ENCODE peak calls at places on chromosome 3, in seven cellular contexts. W, N, R, U, P, E and S are unnamed samples.

GRCh38 chr3:58880182-58880581 is 169.6 kb downstream of the CFAP20DC start:
- DNase-seq in W (no peak), N (no peak), R (no peak), U (no peak), P (no peak), E (no peak), S (no peak)

GRCh38 chr3:4061854-4062360 is 241.3 kb upstream of the SETMAR start:
- DNase-seq in W (no peak), N (no peak), R (no peak), U (no peak), P (no peak), E (no peak), S (no peak)

GRCh38 chr3:83842511-83842910 is 1116.3 kb upstream of the CADM2 start:
- DNase-seq in W (no peak), N (no peak), R (no peak), U (no peak), P (no peak), E (no peak), S (no peak)

GRCh38 chr3:194166682-194167479 is 30.9 kb downstream of the HES1 start:
- DNase-seq in W (peak), N (no peak), R (no peak), U (no peak), P (peak), E (no peak), S (peak)

GRCh38 chr3:152961323-152961722 is 126.4 kb downstream of the P2RY1 start:
- DNase-seq in W (peak), N (no peak), R (no peak), U (no peak), P (no peak), E (no peak), S (no peak)

GRCh38 chr3:186849392-186849975 is 7.0 kb downstream of the ADIPOQ start:
- DNase-seq in W (peak), N (no peak), R (no peak), U (no peak), P (no peak), E (no peak), S (no peak)

GRCh38 chr3:105195260-105195659 is 171.4 kb upstream of the ALCAM start:
- DNase-seq in W (no peak), N (no peak), R (no peak), U (no peak), P (no peak), E (no peak), S (no peak)

GRCh38 chr3:1214928-1215327 is 122.1 kb downstream of the CNTN6 start:
- DNase-seq in W (no peak), N (no peak), R (no peak), U (no peak), P (no peak), E (no peak), S (no peak)

GRCh38 chr3:67635257-67635656 is 19.2 kb downstream of the SUCLG2 start:
- DNase-seq in W (no peak), N (no peak), R (no peak), U (no peak), P (no peak), E (no peak), S (no peak)

GRCh38 chr3:66480666-66481065 is 20.2 kb downstream of the LRIG1 start:
- DNase-seq in W (no peak), N (no peak), R (no peak), U (no peak), P (no peak), E (no peak), S (no peak)

GRCh38 chr3:170534232-170534631 is 51.6 kb downstream of the SLC7A14 start:
- DNase-seq in W (no peak), N (no peak), R (no peak), U (no peak), P (no peak), E (no peak), S (no peak)

GRCh38 chr3:135805752-135806151 is 159.8 kb upstream of the PPP2R3A start:
- DNase-seq in W (no peak), N (no peak), R (no peak), U (no peak), P (no peak), E (no peak), S (no peak)

GRCh38 chr3:122515020-122515468 is 305 bp upstream of the KPNA1 start:
- DNase-seq in W (no peak), N (no peak), R (no peak), U (no peak), P (no peak), E (no peak), S (no peak)
- H3K27ac ChIP-seq in W (peak), N (no peak), R (peak), U (no peak), P (no peak), E (peak), S (peak)

GRCh38 chr3:129619726-129620162 is 13.3 kb upstream of the PLXND1 start:
- DNase-seq in W (no peak), N (no peak), R (no peak), U (no peak), P (peak), E (no peak), S (peak)
- H3K27ac ChIP-seq in W (no peak), N (no peak), R (peak), U (no peak), P (peak), E (no peak), S (peak)

GRCh38 chr3:31752305-31753049 is 219.8 kb downstream of the STT3B start:
- DNase-seq in W (no peak), N (no peak), R (no peak), U (no peak), P (no peak), E (no peak), S (no peak)
- H3K27ac ChIP-seq in W (no peak), N (no peak), R (no peak), U (no peak), P (no peak), E (no peak), S (no peak)

GRCh38 chr3:30613135-30613825 is 6.9 kb downstream of the TGFBR2 start:
- DNase-seq in W (no peak), N (no peak), R (no peak), U (no peak), P (no peak), E (no peak), S (no peak)

GRCh38 chr3:30610702-30611410 is 4.5 kb downstream of the TGFBR2 start:
- DNase-seq in W (no peak), N (no peak), R (no peak), U (no peak), P (no peak), E (no peak), S (no peak)

GRCh38 chr3:30609930-30610701 is 3.7 kb downstream of the TGFBR2 start:
- DNase-seq in W (no peak), N (no peak), R (no peak), U (no peak), P (no peak), E (no peak), S (no peak)

GRCh38 chr3:30612422-30613134 is 6.2 kb downstream of the TGFBR2 start:
- DNase-seq in W (no peak), N (no peak), R (no peak), U (no peak), P (no peak), E (no peak), S (no peak)

GRCh38 chr3:30611613-30612421 is 5.4 kb downstream of the TGFBR2 start:
- DNase-seq in W (no peak), N (no peak), R (no peak), U (no peak), P (no peak), E (no peak), S (no peak)
- H3K27ac ChIP-seq in W (no peak), N (no peak), R (peak), U (peak), P (peak), E (no peak), S (no peak)

GRCh38 chr3:195809796-195810454 is 1.8 kb downstream of the MUC4 start:
- DNase-seq in W (no peak), N (no peak), R (no peak), U (no peak), P (no peak), E (no peak), S (no peak)
- H3K27ac ChIP-seq in W (no peak), N (no peak), R (no peak), U (no peak), P (no peak), E (no peak), S (no peak)

GRCh38 chr3:189981668-189982067 is 139.0 kb downstream of the P3H2 start:
- DNase-seq in W (no peak), N (no peak), R (no peak), U (no peak), P (no peak), E (no peak), S (peak)

GRCh38 chr3:189974372-189974771 is 146.3 kb downstream of the P3H2 start:
- DNase-seq in W (no peak), N (no peak), R (no peak), U (no peak), P (no peak), E (no peak), S (no peak)

GRCh38 chr3:189975376-189975990 is 145.2 kb downstream of the P3H2 start:
- DNase-seq in W (no peak), N (no peak), R (no peak), U (no peak), P (no peak), E (no peak), S (no peak)

GRCh38 chr3:189978753-189979152 is 141.9 kb downstream of the P3H2 start:
- DNase-seq in W (no peak), N (no peak), R (no peak), U (no peak), P (no peak), E (no peak), S (no peak)

DNA sequence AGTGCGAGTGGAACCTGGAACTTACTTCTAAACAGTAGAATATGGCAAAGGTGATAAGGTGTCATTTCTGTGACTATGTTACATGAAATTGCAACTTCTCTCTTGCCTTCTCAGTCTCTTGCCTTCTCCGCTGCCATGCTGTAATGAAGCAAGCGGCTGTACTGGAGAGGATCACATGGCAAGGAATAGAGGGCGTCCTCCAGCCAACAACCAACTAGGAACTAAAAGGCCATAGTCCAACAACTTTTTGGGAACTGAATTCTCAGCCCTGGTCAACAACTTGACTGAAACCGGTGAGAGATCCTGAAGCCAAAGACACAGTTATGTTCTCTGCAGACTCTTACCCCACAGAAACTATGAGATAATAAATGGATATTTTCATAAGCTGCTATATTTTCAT is 143.5 kb downstream of the P3H2 start:
- DNase-seq in W (no peak), N (no peak), R (no peak), U (no peak), P (no peak), E (no peak), S (no peak)
- H3K27ac ChIP-seq in W (no peak), N (no peak), R (no peak), U (no peak), P (no peak), E (no peak), S (no peak)